ENCODE peak calls at places on chromosomes 2 and 18, in six cellular contexts. G, Y, V, T, K and R are unnamed samples.

GRCh38 chr2:113228991-113229716 is 49.6 kb downstream of the PAX8 start:
- DNase-seq in G (no peak), Y (no peak), V (no peak), T (no peak), K (no peak), R (no peak)

GRCh38 chr2:190340369-190340768 is 3.0 kb upstream of the INPP1 start:
- DNase-seq in G (peak), Y (peak), V (no peak), T (no peak), K (no peak), R (no peak)

GRCh38 chr2:158953926-158954763 is 14.3 kb upstream of the TANC1 start:
- DNase-seq in G (no peak), Y (peak), V (peak), T (peak), K (peak), R (no peak)

GRCh38 chr2:224008702-224009261 is 30.3 kb downstream of the SERPINE2 start:
- DNase-seq in G (no peak), Y (peak), V (no peak), T (no peak), K (no peak), R (no peak)

GRCh38 chr18:74806700-74807416 is 209.2 kb downstream of the ZNF407 start:
- DNase-seq in G (peak), Y (peak), V (no peak), T (no peak), K (peak), R (no peak)

GRCh38 chr2:84870306-84870705 is 10.6 kb downstream of the TRABD2A start:
- DNase-seq in G (no peak), Y (no peak), V (no peak), T (peak), K (no peak), R (no peak)

GRCh38 chr2:127081826-127082633 is 24.9 kb downstream of the BIN1 start:
- DNase-seq in G (no peak), Y (no peak), V (no peak), T (no peak), K (peak), R (peak)

GRCh38 chr18:23228102-23229051 is 93.1 kb downstream of the CABLES1 start:
- DNase-seq in G (no peak), Y (no peak), V (no peak), T (no peak), K (peak), R (no peak)

GRCh38 chr18:44229693-44230108 is 451.0 kb upstream of the SETBP1 start:
- DNase-seq in G (no peak), Y (no peak), V (no peak), T (peak), K (peak), R (peak)

GRCh38 chr2:86283461-86284030 is 53.9 kb downstream of the REEP1 start:
- DNase-seq in G (no peak), Y (no peak), V (no peak), T (no peak), K (no peak), R (no peak)

GRCh38 chr2:165002638-165003037 is 47.3 kb upstream of the SLC38A11 start:
- DNase-seq in G (no peak), Y (no peak), V (no peak), T (no peak), K (no peak), R (no peak)

GRCh38 chr18:33020877-33021276 is 248.1 kb upstream of the KLHL14 start:
- DNase-seq in G (no peak), Y (no peak), V (no peak), T (no peak), K (no peak), R (no peak)

DNA sequence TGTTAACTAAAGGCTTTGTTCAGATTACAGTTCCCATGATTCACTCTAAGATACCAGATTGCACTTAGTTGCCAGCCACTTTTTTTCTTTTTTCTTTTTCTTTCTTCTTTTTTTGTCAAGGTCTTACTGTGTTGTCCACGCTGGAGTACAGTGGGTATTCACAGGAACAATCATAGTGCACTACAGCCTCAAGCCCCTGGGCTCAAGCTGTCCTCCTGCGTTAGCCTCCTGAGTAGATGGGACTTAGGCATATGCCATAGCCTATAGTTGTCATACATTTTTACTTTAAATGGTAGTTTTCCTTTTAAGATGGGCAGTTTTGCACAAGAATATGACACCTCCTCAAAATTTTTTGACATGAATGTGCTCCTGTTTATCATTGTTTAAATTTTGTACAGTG is 2.1 kb downstream of the UGP2 start:
- DNase-seq in G (no peak), Y (no peak), V (no peak), T (no peak), K (no peak), R (no peak)
- H3K4me3 ChIP-seq in G (no peak), Y (no peak), V (no peak), T (no peak), K (no peak), R (no peak)

DNA sequence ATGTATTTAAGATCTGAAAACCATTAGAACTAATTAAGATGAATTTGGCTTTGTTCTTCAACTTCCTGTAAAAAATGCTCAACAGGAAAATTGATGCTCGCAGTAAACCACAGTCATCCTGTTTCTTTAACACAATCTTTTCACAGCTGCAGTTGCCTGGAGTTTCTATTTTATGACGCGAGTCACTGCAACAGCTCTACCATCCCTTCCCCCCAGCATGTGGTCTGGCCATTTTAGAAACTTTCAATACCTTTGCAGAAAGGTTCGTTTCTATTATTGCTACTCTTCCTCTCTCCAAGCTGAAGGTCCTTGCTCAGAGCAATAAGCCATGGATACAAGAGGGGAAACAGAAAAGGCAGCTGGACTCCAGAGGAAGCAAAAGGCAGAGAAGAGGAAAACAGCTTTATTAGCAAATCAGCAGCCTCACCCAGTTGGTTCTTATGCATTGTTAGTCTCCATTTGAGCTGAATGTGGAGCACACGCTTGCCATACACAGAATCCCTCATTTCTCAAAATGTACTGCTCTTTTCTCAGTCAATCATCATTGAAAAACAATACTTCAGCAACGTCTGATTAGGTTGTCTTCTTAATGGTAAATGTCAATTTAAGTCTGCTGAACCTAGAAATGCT is 3.9 kb downstream of the WIPF1 start:
- DNase-seq in G (no peak), Y (no peak), V (no peak), T (no peak), K (peak), R (no peak)
- H3K4me3 ChIP-seq in G (no peak), Y (no peak), V (no peak), T (peak), K (no peak), R (peak)

GRCh38 chr2:17543131-17543660 is 2.7 kb downstream of the VSNL1 start:
- DNase-seq in G (no peak), Y (no peak), V (no peak), T (no peak), K (no peak), R (no peak)

GRCh38 chr2:17543848-17544645 is 3.6 kb downstream of the VSNL1 start:
- DNase-seq in G (no peak), Y (no peak), V (no peak), T (no peak), K (peak), R (no peak)

GRCh38 chr2:17540813-17541513 is 467 bp downstream of the VSNL1 start:
- DNase-seq in G (no peak), Y (no peak), V (no peak), T (no peak), K (no peak), R (no peak)

GRCh38 chr2:17541514-17541950 is 1.0 kb downstream of the VSNL1 start:
- DNase-seq in G (no peak), Y (no peak), V (no peak), T (no peak), K (no peak), R (no peak)

GRCh38 chr2:17542471-17542870 is 2.0 kb downstream of the VSNL1 start:
- DNase-seq in G (no peak), Y (no peak), V (no peak), T (no peak), K (no peak), R (no peak)
- H3K4me3 ChIP-seq in G (no peak), Y (no peak), V (no peak), T (no peak), K (no peak), R (peak)

DNA sequence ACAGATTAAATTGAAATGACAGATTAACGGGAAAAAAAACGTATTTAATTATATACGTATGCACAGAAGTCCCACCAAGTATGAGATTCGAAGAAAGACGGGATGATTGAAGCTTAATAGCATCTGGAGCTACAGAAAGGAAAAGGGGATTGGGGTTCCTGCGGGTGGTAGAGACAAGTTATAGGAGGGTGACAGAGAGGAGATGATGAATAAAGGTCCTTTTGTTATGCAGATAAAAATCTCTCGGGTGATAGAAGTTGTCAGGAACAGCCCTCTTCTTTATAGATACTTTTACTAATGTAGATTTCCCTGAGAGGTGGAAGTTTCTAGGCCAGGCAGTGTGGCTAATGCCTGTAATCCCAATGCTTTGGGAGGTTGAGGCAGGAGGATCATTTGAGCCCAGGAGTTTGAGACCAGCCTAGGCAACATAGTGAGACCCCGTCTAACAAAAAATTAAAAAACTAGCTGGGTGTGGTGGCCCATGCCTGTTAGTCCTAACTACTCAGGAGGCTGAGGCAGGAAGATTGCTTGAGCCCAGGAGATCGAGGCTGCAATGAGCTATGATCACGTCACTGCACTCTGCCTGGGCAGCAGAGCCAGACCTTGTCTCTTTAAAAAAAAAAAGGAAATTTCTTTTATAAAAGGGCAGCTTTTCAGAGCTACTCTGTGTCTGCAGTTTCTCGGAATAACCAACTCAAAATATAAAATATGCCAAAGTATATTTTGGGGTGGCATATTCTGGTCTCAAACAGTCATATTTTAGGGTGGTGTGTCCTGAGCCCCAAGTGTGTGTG is 113.0 kb downstream of the STPG4 start:
- DNase-seq in G (no peak), Y (no peak), V (no peak), T (no peak), K (no peak), R (no peak)
- H3K4me3 ChIP-seq in G (no peak), Y (no peak), V (no peak), T (no peak), K (no peak), R (no peak)

DNA sequence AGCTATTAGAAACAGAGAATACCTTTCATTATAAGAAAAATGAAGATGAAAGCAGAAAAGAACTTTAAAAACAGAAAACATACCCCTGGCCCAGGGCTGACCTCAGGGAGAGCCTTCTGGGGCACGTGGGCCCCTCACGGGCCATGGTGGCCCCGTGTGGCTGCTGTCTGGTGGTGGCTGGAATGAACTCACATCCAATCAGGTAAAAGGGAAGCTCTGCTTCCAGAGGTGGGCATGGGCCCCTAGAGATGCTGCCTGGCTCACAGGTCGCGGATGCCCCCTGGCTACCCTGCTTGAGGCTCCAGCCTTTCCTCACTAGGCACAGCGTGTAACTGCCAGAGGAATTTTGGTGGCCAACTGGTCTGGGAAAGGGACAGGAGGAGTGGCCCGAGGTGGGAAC is 16.6 kb downstream of the SNORC start:
- DNase-seq in G (no peak), Y (no peak), V (no peak), T (no peak), K (no peak), R (no peak)
- H3K4me3 ChIP-seq in G (no peak), Y (no peak), V (no peak), T (no peak), K (no peak), R (no peak)